ENCODE peak calls at places on chromosomes 6 and 20, in nine cellular contexts. One of them, this sample, is unnamed.

GRCh38 chr6:36649721-36650484 is 28.6 kb upstream of the CDKN1A start:
- DNase-seq in lower lobe of right lung: no peak
- DNase-seq in fibroblast of lung: no peak
- DNase-seq in GM12865: no peak
- DNase-seq in omental fat pad: no peak
- DNase-seq in upper lobe of right lung: no peak
- DNase-seq in neural crest cell: no peak
- DNase-seq in H1: no peak
- DNase-seq in heart left ventricle: no peak
- DNase-seq in this sample: no peak

GRCh38 chr6:13874191-13874549 is 50.6 kb upstream of the RNF182 start:
- DNase-seq in lower lobe of right lung: no peak
- DNase-seq in fibroblast of lung: no peak
- DNase-seq in GM12865: no peak
- DNase-seq in omental fat pad: no peak
- DNase-seq in upper lobe of right lung: no peak
- DNase-seq in neural crest cell: no peak
- DNase-seq in H1: no peak
- DNase-seq in heart left ventricle: no peak
- DNase-seq in this sample: no peak

GRCh38 chr6:21022343-21023107 is 488.3 kb downstream of the CDKAL1 start:
- DNase-seq in lower lobe of right lung: no peak
- DNase-seq in fibroblast of lung: peak
- DNase-seq in GM12865: peak
- DNase-seq in omental fat pad: no peak
- DNase-seq in upper lobe of right lung: no peak
- DNase-seq in neural crest cell: peak
- DNase-seq in H1: no peak
- DNase-seq in heart left ventricle: no peak
- DNase-seq in this sample: peak

GRCh38 chr6:75397806-75398465 is 95.7 kb downstream of the FILIP1 start:
- DNase-seq in lower lobe of right lung: no peak
- DNase-seq in fibroblast of lung: peak
- DNase-seq in GM12865: no peak
- DNase-seq in omental fat pad: no peak
- DNase-seq in upper lobe of right lung: no peak
- DNase-seq in neural crest cell: no peak
- DNase-seq in H1: no peak
- DNase-seq in heart left ventricle: no peak
- DNase-seq in this sample: no peak

GRCh38 chr6:155813548-155813947 is 357.9 kb upstream of the NOX3 start:
- DNase-seq in lower lobe of right lung: no peak
- DNase-seq in fibroblast of lung: no peak
- DNase-seq in GM12865: no peak
- DNase-seq in omental fat pad: no peak
- DNase-seq in upper lobe of right lung: no peak
- DNase-seq in neural crest cell: no peak
- DNase-seq in H1: no peak
- DNase-seq in heart left ventricle: no peak
- DNase-seq in this sample: no peak

GRCh38 chr20:19288636-19289035 is 76.2 kb downstream of the SLC24A3 start:
- DNase-seq in lower lobe of right lung: no peak
- DNase-seq in fibroblast of lung: no peak
- DNase-seq in GM12865: no peak
- DNase-seq in omental fat pad: no peak
- DNase-seq in upper lobe of right lung: no peak
- DNase-seq in neural crest cell: no peak
- DNase-seq in H1: no peak
- DNase-seq in heart left ventricle: no peak
- DNase-seq in this sample: no peak

GRCh38 chr6:27374824-27375612 is 13.5 kb upstream of the ZNF391 start:
- DNase-seq in lower lobe of right lung: peak
- DNase-seq in fibroblast of lung: peak
- DNase-seq in GM12865: peak
- DNase-seq in omental fat pad: no peak
- DNase-seq in upper lobe of right lung: peak
- DNase-seq in neural crest cell: peak
- DNase-seq in H1: peak
- DNase-seq in heart left ventricle: peak
- DNase-seq in this sample: peak

GRCh38 chr6:89843070-89843469 is 13.4 kb downstream of the CASP8AP2 start:
- DNase-seq in lower lobe of right lung: no peak
- DNase-seq in fibroblast of lung: peak
- DNase-seq in GM12865: no peak
- DNase-seq in omental fat pad: no peak
- DNase-seq in upper lobe of right lung: no peak
- DNase-seq in neural crest cell: no peak
- DNase-seq in H1: no peak
- DNase-seq in heart left ventricle: no peak
- DNase-seq in this sample: no peak

GRCh38 chr6:52815167-52816092 is 11.8 kb upstream of the GSTA1 start:
- DNase-seq in lower lobe of right lung: no peak
- DNase-seq in fibroblast of lung: peak
- DNase-seq in GM12865: peak
- DNase-seq in omental fat pad: no peak
- DNase-seq in upper lobe of right lung: peak
- DNase-seq in neural crest cell: peak
- DNase-seq in H1: peak
- DNase-seq in heart left ventricle: no peak
- DNase-seq in this sample: peak

GRCh38 chr6:139533573-139534471 is 159.4 kb upstream of the CITED2 start:
- DNase-seq in lower lobe of right lung: peak
- DNase-seq in fibroblast of lung: peak
- DNase-seq in GM12865: no peak
- DNase-seq in omental fat pad: no peak
- DNase-seq in upper lobe of right lung: peak
- DNase-seq in neural crest cell: no peak
- DNase-seq in H1: no peak
- DNase-seq in heart left ventricle: no peak
- DNase-seq in this sample: no peak

GRCh38 chr20:42595625-42596024 is 594.1 kb downstream of the PTPRT start:
- DNase-seq in lower lobe of right lung: no peak
- DNase-seq in fibroblast of lung: no peak
- DNase-seq in GM12865: no peak
- DNase-seq in omental fat pad: no peak
- DNase-seq in upper lobe of right lung: no peak
- DNase-seq in neural crest cell: no peak
- DNase-seq in H1: no peak
- DNase-seq in heart left ventricle: no peak
- DNase-seq in this sample: no peak

GRCh38 chr6:30960907-30961673 is 20.3 kb downstream of the MUCL3 start:
- DNase-seq in lower lobe of right lung: no peak
- DNase-seq in fibroblast of lung: peak
- DNase-seq in GM12865: no peak
- DNase-seq in omental fat pad: no peak
- DNase-seq in upper lobe of right lung: no peak
- DNase-seq in neural crest cell: no peak
- DNase-seq in H1: no peak
- DNase-seq in heart left ventricle: no peak
- DNase-seq in this sample: no peak

GRCh38 chr6:79750806-79751205 is 119.7 kb downstream of the SH3BGRL2 start:
- DNase-seq in lower lobe of right lung: no peak
- DNase-seq in fibroblast of lung: no peak
- DNase-seq in GM12865: no peak
- DNase-seq in omental fat pad: no peak
- DNase-seq in upper lobe of right lung: no peak
- DNase-seq in neural crest cell: no peak
- DNase-seq in H1: no peak
- DNase-seq in heart left ventricle: no peak
- DNase-seq in this sample: no peak

GRCh38 chr6:108566406-108566805 is 5.7 kb downstream of the FOXO3 start:
- DNase-seq in lower lobe of right lung: no peak
- DNase-seq in fibroblast of lung: no peak
- DNase-seq in GM12865: no peak
- DNase-seq in omental fat pad: no peak
- DNase-seq in upper lobe of right lung: no peak
- DNase-seq in neural crest cell: no peak
- DNase-seq in H1: no peak
- DNase-seq in heart left ventricle: no peak
- DNase-seq in this sample: no peak

GRCh38 chr6:108565091-108565766 is 4.5 kb downstream of the FOXO3 start:
- DNase-seq in lower lobe of right lung: no peak
- DNase-seq in fibroblast of lung: no peak
- DNase-seq in GM12865: peak
- DNase-seq in omental fat pad: no peak
- DNase-seq in upper lobe of right lung: no peak
- DNase-seq in neural crest cell: no peak
- DNase-seq in H1: no peak
- DNase-seq in heart left ventricle: no peak
- DNase-seq in this sample: peak

GRCh38 chr6:108564178-108564577 is 3.5 kb downstream of the FOXO3 start:
- DNase-seq in lower lobe of right lung: no peak
- DNase-seq in fibroblast of lung: peak
- DNase-seq in GM12865: peak
- DNase-seq in omental fat pad: no peak
- DNase-seq in upper lobe of right lung: no peak
- DNase-seq in neural crest cell: no peak
- DNase-seq in H1: no peak
- DNase-seq in heart left ventricle: no peak
- DNase-seq in this sample: no peak

GRCh38 chr6:108568101-108568500 is 7.4 kb downstream of the FOXO3 start:
- DNase-seq in lower lobe of right lung: no peak
- DNase-seq in fibroblast of lung: no peak
- DNase-seq in GM12865: no peak
- DNase-seq in omental fat pad: no peak
- DNase-seq in upper lobe of right lung: no peak
- DNase-seq in neural crest cell: no peak
- DNase-seq in H1: no peak
- DNase-seq in heart left ventricle: no peak
- DNase-seq in this sample: no peak

GRCh38 chr6:108565893-108566292 is 5.2 kb downstream of the FOXO3 start:
- DNase-seq in lower lobe of right lung: no peak
- DNase-seq in fibroblast of lung: peak
- DNase-seq in GM12865: peak
- DNase-seq in omental fat pad: no peak
- DNase-seq in upper lobe of right lung: no peak
- DNase-seq in neural crest cell: no peak
- DNase-seq in H1: no peak
- DNase-seq in heart left ventricle: peak
- DNase-seq in this sample: no peak
- TF ChIP-seq CTCF in lower lobe of right lung: peak
- TF ChIP-seq CTCF in fibroblast of lung: peak
- TF ChIP-seq CTCF in GM12865: no peak
- TF ChIP-seq CTCF in omental fat pad: no peak
- TF ChIP-seq CTCF in upper lobe of right lung: peak
- TF ChIP-seq CTCF in neural crest cell: no peak
- TF ChIP-seq CTCF in H1: no peak
- TF ChIP-seq CTCF in heart left ventricle: peak
- TF ChIP-seq CTCF in this sample: no peak

DNA sequence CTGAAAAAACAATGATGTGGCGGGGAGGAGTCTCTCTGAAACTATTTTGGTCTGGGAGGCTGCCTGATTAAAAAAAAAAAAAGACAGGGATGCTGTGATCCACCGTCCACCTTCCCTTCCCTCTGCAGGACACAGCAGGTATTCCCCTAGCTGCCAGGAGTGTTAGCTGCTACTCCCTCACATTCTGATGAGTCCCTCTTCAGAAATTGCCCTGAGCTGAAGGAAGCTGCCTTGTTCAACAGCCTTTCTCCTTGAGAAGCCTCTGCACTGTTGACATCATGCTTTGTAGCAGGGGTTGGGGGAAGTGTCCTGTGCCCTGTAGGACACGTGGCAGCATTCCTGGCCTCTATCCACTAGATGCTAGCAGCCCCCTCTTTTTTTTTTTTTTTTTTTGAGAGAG is 71.7 kb upstream of the ZMYND8 start:
- DNase-seq in lower lobe of right lung: no peak
- DNase-seq in fibroblast of lung: no peak
- DNase-seq in GM12865: no peak
- DNase-seq in omental fat pad: no peak
- DNase-seq in upper lobe of right lung: no peak
- DNase-seq in neural crest cell: no peak
- DNase-seq in H1: no peak
- DNase-seq in heart left ventricle: no peak
- DNase-seq in this sample: no peak
- TF ChIP-seq CTCF in lower lobe of right lung: no peak
- TF ChIP-seq CTCF in fibroblast of lung: no peak
- TF ChIP-seq CTCF in GM12865: no peak
- TF ChIP-seq CTCF in omental fat pad: no peak
- TF ChIP-seq CTCF in upper lobe of right lung: no peak
- TF ChIP-seq CTCF in neural crest cell: no peak
- TF ChIP-seq CTCF in H1: peak
- TF ChIP-seq CTCF in heart left ventricle: no peak
- TF ChIP-seq CTCF in this sample: no peak

GRCh38 chr6:135617222-135617621 is 119.7 kb upstream of the AHI1 start:
- DNase-seq in lower lobe of right lung: no peak
- DNase-seq in fibroblast of lung: no peak
- DNase-seq in GM12865: no peak
- DNase-seq in omental fat pad: no peak
- DNase-seq in upper lobe of right lung: no peak
- DNase-seq in neural crest cell: no peak
- DNase-seq in H1: no peak
- DNase-seq in heart left ventricle: no peak
- DNase-seq in this sample: no peak
- TF ChIP-seq CTCF in lower lobe of right lung: no peak
- TF ChIP-seq CTCF in fibroblast of lung: no peak
- TF ChIP-seq CTCF in GM12865: no peak
- TF ChIP-seq CTCF in omental fat pad: no peak
- TF ChIP-seq CTCF in upper lobe of right lung: no peak
- TF ChIP-seq CTCF in neural crest cell: no peak
- TF ChIP-seq CTCF in H1: no peak
- TF ChIP-seq CTCF in heart left ventricle: no peak
- TF ChIP-seq CTCF in this sample: no peak

GRCh38 chr20:36214684-36215256 is 21.5 kb upstream of the AAR2 start:
- DNase-seq in lower lobe of right lung: no peak
- DNase-seq in fibroblast of lung: peak
- DNase-seq in GM12865: peak
- DNase-seq in omental fat pad: no peak
- DNase-seq in upper lobe of right lung: no peak
- DNase-seq in neural crest cell: no peak
- DNase-seq in H1: no peak
- DNase-seq in heart left ventricle: no peak
- DNase-seq in this sample: peak
- TF ChIP-seq CTCF in lower lobe of right lung: peak
- TF ChIP-seq CTCF in fibroblast of lung: peak
- TF ChIP-seq CTCF in GM12865: peak
- TF ChIP-seq CTCF in omental fat pad: no peak
- TF ChIP-seq CTCF in upper lobe of right lung: peak
- TF ChIP-seq CTCF in neural crest cell: peak
- TF ChIP-seq CTCF in H1: peak
- TF ChIP-seq CTCF in heart left ventricle: peak
- TF ChIP-seq CTCF in this sample: peak

This sample was measured in GM10248.